ENCODE peak calls at places on chromosomes 1 and 21, in four cellular contexts. C, W, H and U are unnamed samples.

GRCh38 chr1:221344693-221345092 is 397.2 kb downstream of the DUSP10 start:
- DNase-seq in C (no peak), W (no peak), H (no peak), U (peak; percentile 36)

GRCh38 chr1:43545686-43546387 is 15.2 kb downstream of the PTPRF start:
- DNase-seq in C (no peak), W (peak; percentile 99), H (peak; percentile 90), U (peak; percentile 20)

GRCh38 chr21:45039309-45040113 is 34.9 kb upstream of the ADARB1 start:
- DNase-seq in C (no peak), W (no peak), H (no peak), U (no peak)

GRCh38 chr1:23400324-23401110 is 24.0 kb downstream of the TCEA3 start:
- DNase-seq in C (no peak), W (no peak), H (no peak), U (no peak)

GRCh38 chr1:240093120-240093961 is 1.7 kb downstream of the FMN2 start:
- DNase-seq in C (no peak), W (peak; percentile 68), H (peak; percentile 23), U (no peak)

GRCh38 chr1:193514397-193514796 is 328.0 kb upstream of the B3GALT2 start:
- DNase-seq in C (no peak), W (no peak), H (no peak), U (no peak)

GRCh38 chr1:12438349-12438924 is 179.6 kb downstream of the DHRS3 start:
- DNase-seq in C (no peak), W (no peak), H (no peak), U (no peak)

GRCh38 chr1:27406354-27406665 is 13.9 kb downstream of the GPR3 start:
- DNase-seq in C (no peak), W (no peak), H (no peak), U (no peak)

GRCh38 chr1:32623775-32624174 is 26.6 kb downstream of the ZBTB8OS start:
- DNase-seq in C (no peak), W (no peak), H (no peak), U (no peak)

GRCh38 chr1:15684042-15684461 is at the start of gene PLEKHM2:
- DNase-seq in C (peak; percentile 58), W (peak; percentile 57), H (peak; percentile 25), U (no peak)

GRCh38 chr1:27593341-27594326 is 10.3 kb downstream of the AHDC1 start:
- DNase-seq in C (no peak), W (no peak), H (no peak), U (no peak)

GRCh38 chr1:45802343-45803298 is 791 bp upstream of the MAST2 start:
- DNase-seq in C (peak; percentile 68), W (peak; percentile 58), H (peak; percentile 16), U (peak; percentile 98)

GRCh38 chr1:3986686-3987218 is 86.7 kb upstream of the C1orf174 start:
- DNase-seq in C (no peak), W (no peak), H (no peak), U (no peak)

GRCh38 chr1:205008896-205009295 is 34.1 kb upstream of the CNTN2 start:
- DNase-seq in C (no peak), W (no peak), H (no peak), U (no peak)

GRCh38 chr1:100354971-100355394 is 2.7 kb downstream of the CDC14A start:
- DNase-seq in C (no peak), W (peak; percentile 39), H (no peak), U (no peak)

GRCh38 chr1:76680676-76681075 is 186.6 kb upstream of the ST6GALNAC5 start:
- DNase-seq in C (no peak), W (no peak), H (no peak), U (no peak)

GRCh38 chr1:153626929-153627796 is at the start of gene S100A13:
- DNase-seq in C (peak; percentile 72), W (peak; percentile 99), H (peak; percentile 87), U (peak; percentile 97)
- TF ChIP-seq CTCF in C (peak; percentile 62), W (peak; percentile 93), H (peak; percentile 77), U (peak; percentile 84)

GRCh38 chr1:52602328-52603300 is at the start of gene GPX7:
- DNase-seq in C (peak; percentile 50), W (peak; percentile 77), H (peak; percentile 25), U (peak; percentile 17)
- TF ChIP-seq CTCF in C (no peak), W (no peak), H (no peak), U (no peak)

GRCh38 chr1:234089396-234089795 is 184.9 kb downstream of the SLC35F3 start:
- DNase-seq in C (no peak), W (peak; percentile 68), H (no peak), U (no peak)
- TF ChIP-seq CTCF in C (no peak), W (peak; percentile 73), H (no peak), U (no peak)

DNA sequence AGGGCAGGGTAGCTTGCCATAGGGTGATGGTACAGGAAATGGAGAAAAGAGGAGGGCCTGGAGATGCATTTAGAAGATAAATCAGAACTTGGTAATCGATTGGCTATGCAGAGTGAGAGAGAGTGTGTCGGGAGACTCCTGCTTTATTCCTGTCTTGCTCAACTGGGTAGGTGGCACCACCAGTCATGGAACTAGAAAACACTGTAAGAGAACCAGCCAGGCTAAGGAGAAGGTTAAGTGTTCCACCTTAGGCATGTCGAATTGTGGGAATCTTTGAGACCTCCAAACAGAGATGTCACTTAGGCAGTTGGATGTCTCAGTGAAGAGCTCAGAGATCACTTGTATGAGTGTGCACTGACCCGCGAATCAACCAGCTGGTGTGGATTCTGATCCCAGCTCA is 28.7 kb upstream of the RD3 start:
- DNase-seq in C (no peak), W (peak; percentile 57), H (no peak), U (peak; percentile 8)
- TF ChIP-seq CTCF in C (no peak), W (peak; percentile 66), H (no peak), U (peak; percentile 54)

GRCh38 chr1:19398309-19398760 is 86.2 kb downstream of the SLC66A1 start:
- DNase-seq in C (no peak), W (no peak), H (no peak), U (peak; percentile 97)
- TF ChIP-seq CTCF in C (no peak), W (no peak), H (no peak), U (peak; percentile 79)

GRCh38 chr1:184493987-184494388 is 107.2 kb downstream of the C1orf21 start:
- DNase-seq in C (no peak), W (no peak), H (no peak), U (no peak)

GRCh38 chr1:184499626-184500025 is 112.8 kb downstream of the C1orf21 start:
- DNase-seq in C (no peak), W (no peak), H (no peak), U (peak; percentile 20)

GRCh38 chr1:184502154-184502553 is 115.3 kb downstream of the C1orf21 start:
- DNase-seq in C (no peak), W (no peak), H (no peak), U (no peak)

GRCh38 chr1:184494929-184495328 is 108.1 kb downstream of the C1orf21 start:
- DNase-seq in C (no peak), W (no peak), H (no peak), U (no peak)

GRCh38 chr1:184497962-184498723 is 111.3 kb downstream of the C1orf21 start:
- DNase-seq in C (no peak), W (peak; percentile 94), H (peak; percentile 22), U (no peak)
- TF ChIP-seq CTCF in C (no peak), W (peak; percentile 36), H (no peak), U (no peak)

GRCh38 chr1:54768093-54768492 is 3.8 kb upstream of the PARS2 start:
- DNase-seq in C (no peak), W (no peak), H (no peak), U (peak; percentile 19)
- TF ChIP-seq CTCF in C (no peak), W (peak; percentile 56), H (no peak), U (peak; percentile 58)